ENCODE peak calls at places on chromosome 3, in eight cellular contexts. U is right lobe of liver, O is OCI-LY7, D is tibial nerve, K is kidney, B is heart right ventricle, A is HCT116, N is right cardiac atrium. J is an unnamed sample.

GRCh38 chr3:46708401-46709146 is 7.4 kb downstream of the TMIE start:
- DNase-seq in U (peak), O (no peak), D (no peak), K (no peak), B (no peak), A (no peak), N (no peak), J (no peak)

GRCh38 chr3:60440869-60441268 is 810.4 kb downstream of the FHIT start:
- DNase-seq in U (no peak), O (no peak), D (no peak), K (no peak), B (no peak), A (no peak), N (no peak), J (no peak)

GRCh38 chr3:188316021-188316722 is 162.2 kb downstream of the LPP start:
- DNase-seq in U (no peak), O (no peak), D (peak), K (no peak), B (no peak), A (no peak), N (no peak), J (no peak)

GRCh38 chr3:81968628-81969027 is 207.2 kb upstream of the GBE1 start:
- DNase-seq in U (no peak), O (no peak), D (no peak), K (no peak), B (no peak), A (no peak), N (no peak), J (no peak)

GRCh38 chr3:52349131-52349530 is 33.0 kb downstream of the DNAH1 start:
- DNase-seq in U (peak), O (no peak), D (no peak), K (no peak), B (no peak), A (no peak), N (no peak), J (no peak)

GRCh38 chr3:126811530-126811929 is 107.5 kb downstream of the CHCHD6 start:
- DNase-seq in U (no peak), O (no peak), D (no peak), K (no peak), B (no peak), A (no peak), N (no peak), J (no peak)

GRCh38 chr3:188194327-188194726 is 40.4 kb downstream of the LPP start:
- DNase-seq in U (no peak), O (no peak), D (no peak), K (no peak), B (no peak), A (no peak), N (no peak), J (no peak)

GRCh38 chr3:116444819-116445290 is 432 bp downstream of the LSAMP start:
- DNase-seq in U (no peak), O (no peak), D (no peak), K (peak), B (no peak), A (no peak), N (peak), J (no peak)

GRCh38 chr3:46664188-46664970 is 29.1 kb downstream of the ALS2CL start:
- DNase-seq in U (peak), O (no peak), D (no peak), K (peak), B (no peak), A (no peak), N (no peak), J (no peak)

GRCh38 chr3:10599444-10599843 is 94.1 kb upstream of the ATP2B2 start:
- DNase-seq in U (no peak), O (no peak), D (no peak), K (no peak), B (no peak), A (no peak), N (no peak), J (no peak)

GRCh38 chr3:51942603-51943450 is 664 bp downstream of the PARP3 start:
- DNase-seq in U (peak), O (peak), D (peak), K (peak), B (peak), A (peak), N (peak), J (no peak)

GRCh38 chr3:23876901-23877300 is 39.9 kb downstream of the NKIRAS1 start:
- DNase-seq in U (no peak), O (no peak), D (no peak), K (no peak), B (no peak), A (no peak), N (no peak), J (no peak)

GRCh38 chr3:158456114-158456513 is 114.9 kb upstream of the MLF1 start:
- DNase-seq in U (no peak), O (no peak), D (no peak), K (no peak), B (no peak), A (no peak), N (no peak), J (no peak)

GRCh38 chr3:183148056-183148455 is 14.5 kb downstream of the LAMP3 start:
- DNase-seq in U (no peak), O (no peak), D (no peak), K (no peak), B (no peak), A (no peak), N (no peak), J (no peak)

DNA sequence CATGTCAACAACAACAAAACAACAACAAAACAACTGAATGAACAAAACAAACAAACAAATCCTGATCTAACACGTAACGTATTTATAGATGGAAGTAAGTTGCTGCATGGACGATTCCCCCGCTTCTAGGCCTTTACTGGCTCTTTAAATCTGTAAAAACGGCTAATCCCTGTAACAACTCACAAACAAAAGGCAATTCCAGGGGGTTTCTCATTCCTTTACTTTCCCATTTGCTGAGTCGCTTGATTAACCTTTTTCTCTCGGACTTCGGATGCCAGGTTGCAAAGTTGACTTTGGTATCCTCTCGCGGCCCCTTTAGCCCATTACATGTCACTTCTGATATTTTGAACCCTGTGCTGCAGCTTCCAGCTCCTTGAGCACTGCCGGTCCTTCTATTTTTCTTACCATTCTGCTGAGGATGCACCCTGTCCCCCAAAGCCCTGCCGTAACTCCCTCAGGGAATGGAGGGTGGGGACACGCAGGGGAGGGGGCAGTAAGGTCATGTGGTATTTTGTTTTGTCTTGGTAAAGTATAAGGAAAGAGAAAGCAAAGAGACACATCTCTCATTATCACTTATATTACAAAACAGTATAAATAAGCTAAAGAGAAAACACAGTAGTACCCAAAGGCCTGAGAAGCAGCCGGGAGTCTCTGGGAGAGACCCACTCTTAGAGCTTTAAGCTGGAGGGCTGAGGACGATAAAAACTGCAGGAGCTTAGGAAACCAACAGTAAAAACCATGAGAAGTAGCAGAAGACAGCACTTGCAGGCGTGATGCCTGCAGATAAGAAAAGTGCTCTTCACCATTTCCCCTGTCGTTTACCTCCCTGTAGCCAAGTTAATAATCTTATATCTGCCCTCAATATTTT is 457.8 kb upstream of the ZNF717 start:
- DNase-seq in U (no peak), O (no peak), D (no peak), K (no peak), B (no peak), A (no peak), N (no peak), J (no peak)
- H3K27ac ChIP-seq in U (no peak), O (no peak), D (no peak), K (no peak), B (no peak), A (no peak), N (no peak), J (no peak)

DNA sequence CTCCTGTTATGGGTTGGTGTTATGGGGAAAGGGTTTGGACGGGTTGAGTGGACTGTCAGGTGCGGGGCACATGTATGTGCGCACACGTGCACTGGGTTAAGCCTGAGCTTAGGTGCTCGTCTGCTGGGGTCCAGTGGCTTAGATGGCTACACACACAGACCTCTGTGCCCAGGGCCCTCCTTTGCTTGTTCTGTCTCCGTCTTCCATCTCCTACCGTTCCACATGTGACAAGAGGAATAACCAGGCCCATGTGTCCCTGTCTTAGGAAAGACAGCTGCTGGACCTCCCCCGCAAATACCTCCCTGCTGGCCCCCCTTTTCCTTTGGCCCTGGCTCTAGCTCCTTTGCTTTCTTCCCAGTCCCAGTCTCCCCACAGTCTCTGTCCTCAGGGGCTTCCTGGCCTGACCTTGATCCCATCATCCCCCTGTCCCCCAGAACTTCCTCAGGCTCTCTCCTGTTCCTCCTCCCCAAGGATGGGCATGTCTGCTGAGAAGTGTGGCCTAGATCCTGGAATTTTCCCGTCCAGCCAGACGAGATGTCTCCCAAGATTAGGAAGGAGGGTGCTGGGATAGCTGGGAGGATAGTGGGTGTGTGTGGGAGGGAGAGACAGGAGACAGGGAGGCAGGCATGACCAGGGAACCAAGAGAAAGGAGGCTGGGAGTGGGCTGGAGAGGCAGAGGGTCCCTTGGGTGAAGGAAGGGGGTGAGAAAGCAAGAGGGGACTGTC is 805 bp upstream of the THPO start:
- DNase-seq in U (peak), O (no peak), D (no peak), K (no peak), B (no peak), A (no peak), N (no peak), J (no peak)
- H3K27ac ChIP-seq in U (peak), O (no peak), D (peak), K (peak), B (peak), A (no peak), N (peak), J (no peak)

DNA sequence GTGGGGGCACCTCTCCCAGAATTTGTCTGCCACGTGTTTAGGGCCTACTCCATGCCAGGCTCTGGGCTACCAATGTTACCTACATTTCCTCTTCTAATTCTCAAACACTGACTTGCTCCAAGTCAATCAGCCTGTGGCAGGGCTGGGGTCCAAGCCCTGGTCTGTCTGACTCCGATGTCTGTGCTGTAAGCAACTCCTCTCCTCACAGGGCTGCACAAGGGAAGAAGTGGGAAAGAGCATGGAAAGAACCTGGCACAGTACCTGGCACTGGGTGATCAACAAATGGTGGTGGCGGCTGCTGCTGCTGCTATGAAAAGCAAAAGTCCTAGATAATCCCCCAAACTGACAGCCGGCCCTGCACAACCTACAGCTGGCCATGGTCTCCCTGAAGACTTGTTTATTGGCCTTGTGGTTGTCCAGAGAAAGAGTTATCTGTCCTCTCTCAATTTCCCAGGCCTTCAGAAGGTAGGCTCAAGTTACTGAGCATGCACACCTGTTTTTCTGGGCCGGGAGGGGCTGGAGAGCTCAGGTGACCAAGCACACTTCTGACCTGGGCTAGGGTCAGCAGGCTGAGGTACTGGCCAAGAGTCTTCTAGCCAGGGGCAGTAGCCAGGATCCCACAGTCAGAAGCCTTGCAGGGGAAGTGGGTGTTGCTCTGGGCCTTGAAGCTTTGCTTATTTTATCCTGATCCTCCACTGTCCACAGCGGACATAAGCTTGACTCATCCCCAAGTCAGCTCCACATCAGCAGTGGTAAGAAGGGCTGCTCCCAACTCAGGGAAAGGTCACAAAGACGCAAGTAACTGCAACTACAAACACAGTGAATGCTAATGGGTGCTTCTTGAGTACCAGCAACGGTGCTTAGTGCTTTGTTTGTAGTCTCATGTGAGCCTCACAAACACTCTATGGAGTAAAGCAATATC is 35.3 kb upstream of the KY start:
- DNase-seq in U (no peak), O (no peak), D (no peak), K (no peak), B (no peak), A (no peak), N (no peak), J (no peak)
- H3K27ac ChIP-seq in U (no peak), O (no peak), D (no peak), K (no peak), B (no peak), A (no peak), N (no peak), J (no peak)

GRCh38 chr3:58041826-58042324 is 33.7 kb downstream of the FLNB start:
- DNase-seq in U (no peak), O (no peak), D (no peak), K (no peak), B (no peak), A (no peak), N (no peak), J (no peak)

GRCh38 chr3:58043933-58044332 is 35.7 kb downstream of the FLNB start:
- DNase-seq in U (no peak), O (no peak), D (no peak), K (no peak), B (no peak), A (no peak), N (no peak), J (no peak)

GRCh38 chr3:58044656-58045055 is 36.4 kb downstream of the FLNB start:
- DNase-seq in U (no peak), O (no peak), D (peak), K (no peak), B (no peak), A (no peak), N (no peak), J (no peak)

GRCh38 chr3:58041182-58041825 is 33.1 kb downstream of the FLNB start:
- DNase-seq in U (no peak), O (no peak), D (no peak), K (no peak), B (no peak), A (no peak), N (no peak), J (no peak)

DNA sequence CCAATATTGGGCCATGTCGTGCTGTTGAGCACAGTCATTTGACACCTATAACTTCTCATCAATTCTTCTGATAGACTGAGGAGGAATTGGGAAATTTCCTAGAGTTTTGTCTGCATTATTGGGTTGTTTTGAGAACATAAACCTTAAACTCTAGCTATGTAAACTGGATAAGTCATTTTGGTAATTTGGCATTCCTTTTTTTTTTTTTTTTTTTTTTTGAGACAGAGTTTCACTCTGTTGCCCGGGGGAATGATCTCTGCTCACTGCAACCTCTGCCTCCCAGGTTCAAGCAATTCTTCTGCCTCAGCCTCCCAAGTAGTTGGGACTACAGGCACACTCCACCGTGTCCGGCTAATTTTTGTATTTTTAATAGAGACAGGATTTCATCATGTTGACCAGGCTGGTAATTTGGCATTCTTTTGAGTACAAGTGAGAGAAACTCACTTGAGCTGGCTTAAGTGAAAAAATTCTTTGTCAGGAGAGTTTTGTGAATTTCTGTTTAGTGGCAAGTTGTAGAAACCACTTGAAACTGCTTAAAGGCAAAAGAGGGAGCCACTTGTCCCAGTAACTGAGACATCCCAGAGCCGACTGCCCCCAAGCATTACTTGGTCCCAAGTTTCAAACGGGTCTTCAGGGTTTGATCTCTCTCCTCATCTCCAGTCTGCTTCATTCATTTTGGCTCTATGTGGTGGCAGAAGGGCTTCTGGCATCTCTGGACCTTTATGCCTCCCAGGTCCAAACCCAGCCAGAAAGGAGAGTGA is 34.9 kb downstream of the FLNB start:
- DNase-seq in U (no peak), O (no peak), D (no peak), K (no peak), B (no peak), A (no peak), N (no peak), J (no peak)
- H3K27ac ChIP-seq in U (peak), O (no peak), D (no peak), K (no peak), B (no peak), A (no peak), N (no peak), J (no peak)

DNA sequence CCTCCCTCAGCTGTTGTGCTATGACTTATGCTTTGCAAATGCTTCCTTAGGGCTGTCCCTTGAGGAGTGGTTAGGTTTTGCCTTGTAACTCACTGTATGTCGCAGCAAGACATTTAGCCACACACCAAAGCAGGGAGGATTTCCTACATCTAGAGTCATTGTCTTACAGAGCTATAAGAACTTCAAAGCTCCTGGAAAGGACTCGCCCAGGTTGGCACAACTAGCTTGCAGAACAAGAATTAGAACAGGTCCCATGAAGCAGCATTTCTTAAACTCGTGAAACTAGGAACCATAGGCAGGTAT is 19.4 kb upstream of the ACAP2 start:
- DNase-seq in U (no peak), O (no peak), D (no peak), K (no peak), B (no peak), A (no peak), N (no peak), J (no peak)
- H3K27ac ChIP-seq in U (no peak), O (no peak), D (no peak), K (no peak), B (no peak), A (no peak), N (no peak), J (no peak)

DNA sequence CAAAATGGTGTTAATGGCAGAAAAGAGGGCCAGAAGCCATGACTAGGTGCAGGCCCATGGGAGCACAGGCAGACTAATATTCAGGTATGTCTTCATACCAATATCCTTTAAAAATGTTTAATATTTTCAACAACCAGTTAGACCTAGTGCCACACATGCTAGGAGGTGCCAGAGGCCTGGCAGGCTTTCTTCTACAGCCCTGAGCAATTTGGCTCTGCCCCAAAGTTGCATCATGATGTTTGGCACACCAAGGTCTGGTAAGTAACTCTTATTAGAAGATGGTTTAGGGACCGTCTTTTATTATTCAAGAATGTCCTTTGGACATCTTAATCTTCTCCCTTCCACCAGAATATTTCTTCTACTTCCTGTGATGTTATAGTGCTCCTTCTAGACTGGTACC is 34.8 kb downstream of the MITF start:
- DNase-seq in U (peak), O (no peak), D (peak), K (no peak), B (peak), A (no peak), N (peak), J (no peak)
- H3K27ac ChIP-seq in U (no peak), O (no peak), D (no peak), K (no peak), B (peak), A (no peak), N (no peak), J (no peak)